ENCODE peak calls at places on chromosome 5, in ten cellular contexts. P is CD4-positive, alpha-beta T cell; C is foreskin fibroblast; E is stomach; R is SK-N-SH; B is activated gamma-delta T cell treated with Interleukin-2 at 50 U/mL for 16 hours; S is NCI-H2107; G is NCI-H510A treated with DMSO at 0.1 percent for 48 hours; M is germinal center; F is stromal cell of bone marrow. K is an unnamed sample.

GRCh38 chr5:101424530-101425175 is 521.6 kb upstream of the ST8SIA4 start:
- DNase-seq in P (no peak), C (peak), E (no peak), R (no peak), B (no peak), S (no peak), G (peak), M (no peak), F (peak), K (no peak)

GRCh38 chr5:146466521-146467349 is 19.6 kb downstream of the TCERG1 start:
- DNase-seq in P (no peak), C (peak), E (no peak), R (peak), B (no peak), S (no peak), G (no peak), M (no peak), F (no peak), K (no peak)

GRCh38 chr5:76290321-76290757 is 112.7 kb upstream of the IQGAP2 start:
- DNase-seq in P (no peak), C (no peak), E (peak), R (no peak), B (no peak), S (no peak), G (no peak), M (no peak), F (no peak), K (no peak)

GRCh38 chr5:88827997-88828396 is 55.0 kb downstream of the MEF2C start:
- DNase-seq in P (no peak), C (no peak), E (no peak), R (no peak), B (no peak), S (no peak), G (no peak), M (no peak), F (no peak), K (no peak)

GRCh38 chr5:132883261-132883834 is 9.9 kb downstream of the LEAP2 start:
- DNase-seq in P (peak), C (peak), E (peak), R (peak), B (peak), S (peak), G (peak), M (peak), F (peak), K (no peak)

GRCh38 chr5:170523129-170523497 is 19.3 kb downstream of the KCNIP1 start:
- DNase-seq in P (no peak), C (no peak), E (no peak), R (peak), B (no peak), S (no peak), G (no peak), M (no peak), F (no peak), K (no peak)

GRCh38 chr5:15440434-15440833 is 59.5 kb upstream of the FBXL7 start:
- DNase-seq in P (no peak), C (no peak), E (no peak), R (no peak), B (no peak), S (no peak), G (no peak), M (no peak), F (no peak), K (no peak)

GRCh38 chr5:163571755-163572154 is 66.3 kb downstream of the MAT2B start:
- DNase-seq in P (no peak), C (peak), E (no peak), R (peak), B (no peak), S (no peak), G (no peak), M (no peak), F (peak), K (no peak)

GRCh38 chr5:105504-106080 is 13.6 kb downstream of the PLEKHG4B start:
- DNase-seq in P (no peak), C (no peak), E (no peak), R (no peak), B (no peak), S (peak), G (no peak), M (no peak), F (no peak), K (no peak)

GRCh38 chr5:92370032-92370431 is 986.9 kb upstream of the ARRDC3 start:
- DNase-seq in P (no peak), C (no peak), E (no peak), R (no peak), B (no peak), S (no peak), G (no peak), M (no peak), F (no peak), K (no peak)

GRCh38 chr5:103101079-103101732 is 18.7 kb downstream of the GIN1 start:
- DNase-seq in P (no peak), C (no peak), E (no peak), R (no peak), B (no peak), S (no peak), G (no peak), M (no peak), F (no peak), K (no peak)

GRCh38 chr5:100694100-100694499 is 158.9 kb downstream of the FAM174A start:
- DNase-seq in P (no peak), C (no peak), E (no peak), R (no peak), B (no peak), S (no peak), G (no peak), M (no peak), F (no peak), K (no peak)

GRCh38 chr5:148382961-148383360 is 797 bp upstream of the FBXO38 start:
- DNase-seq in P (no peak), C (no peak), E (no peak), R (no peak), B (no peak), S (no peak), G (no peak), M (no peak), F (no peak), K (no peak)

GRCh38 chr5:51159606-51160005 is 223.6 kb upstream of the ISL1 start:
- DNase-seq in P (no peak), C (no peak), E (no peak), R (no peak), B (no peak), S (no peak), G (no peak), M (no peak), F (no peak), K (no peak)

GRCh38 chr5:1312993-1313833 is 18.3 kb upstream of the TERT start:
- DNase-seq in P (peak), C (peak), E (peak), R (no peak), B (peak), S (no peak), G (no peak), M (peak), F (no peak), K (peak)

GRCh38 chr5:54115768-54116403 is 194.5 kb downstream of the ARL15 start:
- DNase-seq in P (no peak), C (peak), E (no peak), R (peak), B (no peak), S (no peak), G (no peak), M (no peak), F (no peak), K (no peak)

GRCh38 chr5:154254886-154255285 is 64.4 kb downstream of the GALNT10 start:
- DNase-seq in P (no peak), C (no peak), E (no peak), R (no peak), B (no peak), S (no peak), G (no peak), M (no peak), F (no peak), K (no peak)

GRCh38 chr5:132750471-132751230 is 3.4 kb downstream of the CCNI2 start:
- DNase-seq in P (no peak), C (no peak), E (no peak), R (peak), B (no peak), S (no peak), G (no peak), M (no peak), F (no peak), K (no peak)

GRCh38 chr5:173493040-173493439 is 123.4 kb downstream of the BOD1 start:
- DNase-seq in P (no peak), C (no peak), E (no peak), R (no peak), B (no peak), S (no peak), G (no peak), M (no peak), F (no peak), K (no peak)

GRCh38 chr5:89123607-89124006 is 240.6 kb upstream of the MEF2C start:
- DNase-seq in P (no peak), C (no peak), E (no peak), R (no peak), B (no peak), S (no peak), G (no peak), M (no peak), F (no peak), K (no peak)

GRCh38 chr5:95822408-95823240 is at the start of gene GLRX:
- DNase-seq in P (peak), C (peak), E (peak), R (peak), B (peak), S (no peak), G (peak), M (peak), F (peak), K (peak)

GRCh38 chr5:8700222-8700621 is 831.3 kb downstream of the MTRR start:
- DNase-seq in P (no peak), C (peak), E (no peak), R (no peak), B (no peak), S (no peak), G (no peak), M (no peak), F (no peak), K (no peak)

GRCh38 chr5:155735388-155735787 is 591.6 kb upstream of the SGCD start:
- DNase-seq in P (no peak), C (no peak), E (no peak), R (no peak), B (no peak), S (no peak), G (peak), M (no peak), F (no peak), K (no peak)

GRCh38 chr5:42632501-42632900 is 124.1 kb upstream of the CCDC152 start:
- DNase-seq in P (no peak), C (no peak), E (no peak), R (no peak), B (no peak), S (no peak), G (no peak), M (no peak), F (no peak), K (no peak)

GRCh38 chr5:133047404-133047803 is 4.4 kb upstream of the HSPA4 start:
- DNase-seq in P (no peak), C (no peak), E (no peak), R (no peak), B (no peak), S (no peak), G (no peak), M (no peak), F (no peak), K (no peak)

GRCh38 chr5:131536849-131537448 is 98.1 kb downstream of the RAPGEF6 start:
- DNase-seq in P (no peak), C (no peak), E (no peak), R (no peak), B (no peak), S (no peak), G (no peak), M (no peak), F (no peak), K (no peak)

GRCh38 chr5:151492729-151493128 is 45.3 kb downstream of the SLC36A1 start:
- DNase-seq in P (no peak), C (peak), E (no peak), R (no peak), B (no peak), S (no peak), G (no peak), M (no peak), F (peak), K (no peak)

GRCh38 chr5:141477169-141477568 is 1.4 kb downstream of the PCDHGC3 start:
- DNase-seq in P (no peak), C (peak), E (no peak), R (peak), B (no peak), S (no peak), G (no peak), M (no peak), F (no peak), K (no peak)

GRCh38 chr5:54621048-54621447 is 103.5 kb downstream of the SNX18 start:
- DNase-seq in P (no peak), C (no peak), E (no peak), R (no peak), B (no peak), S (no peak), G (no peak), M (no peak), F (no peak), K (no peak)

GRCh38 chr5:157278319-157279037 is 12.6 kb downstream of the CYFIP2 start:
- DNase-seq in P (no peak), C (no peak), E (no peak), R (no peak), B (no peak), S (no peak), G (no peak), M (no peak), F (no peak), K (no peak)

GRCh38 chr5:128708841-128709240 is 170.8 kb upstream of the FBN2 start:
- DNase-seq in P (no peak), C (peak), E (no peak), R (no peak), B (no peak), S (no peak), G (no peak), M (no peak), F (no peak), K (no peak)

GRCh38 chr5:30505014-30505886 is 688.2 kb upstream of the CDH6 start:
- DNase-seq in P (no peak), C (peak), E (no peak), R (no peak), B (no peak), S (no peak), G (no peak), M (no peak), F (no peak), K (no peak)

GRCh38 chr5:16754621-16755020 is 137.8 kb upstream of the RETREG1 start:
- DNase-seq in P (no peak), C (no peak), E (no peak), R (no peak), B (no peak), S (no peak), G (no peak), M (no peak), F (no peak), K (no peak)

GRCh38 chr5:116492016-116492623 is 82.5 kb downstream of the SEMA6A start:
- DNase-seq in P (no peak), C (peak), E (no peak), R (no peak), B (no peak), S (peak), G (no peak), M (no peak), F (peak), K (no peak)

GRCh38 chr5:134571703-134572405 is 46.4 kb downstream of the JADE2 start:
- DNase-seq in P (no peak), C (no peak), E (no peak), R (no peak), B (no peak), S (no peak), G (no peak), M (no peak), F (no peak), K (no peak)

GRCh38 chr5:135239461-135240282 is 159.4 kb downstream of the MACROH2A1 start:
- DNase-seq in P (no peak), C (no peak), E (peak), R (no peak), B (no peak), S (no peak), G (no peak), M (no peak), F (no peak), K (no peak)

GRCh38 chr5:83219495-83219894 is 142.1 kb downstream of the XRCC4 start:
- DNase-seq in P (no peak), C (peak), E (no peak), R (no peak), B (no peak), S (no peak), G (no peak), M (no peak), F (no peak), K (no peak)

GRCh38 chr5:18968966-18969365 is 1019.0 kb downstream of the CDH18 start:
- DNase-seq in P (no peak), C (no peak), E (no peak), R (no peak), B (no peak), S (no peak), G (no peak), M (no peak), F (no peak), K (no peak)

GRCh38 chr5:152202321-152202720 is 202.8 kb downstream of the NMUR2 start:
- DNase-seq in P (no peak), C (no peak), E (no peak), R (no peak), B (no peak), S (no peak), G (no peak), M (no peak), F (no peak), K (no peak)